ENCODE peak calls at places on chromosome 18, in four cellular contexts. One of them, this sample, is unnamed.

GRCh38 chr18:79484661-79485621 is 89.2 kb downstream of the NFATC1 start:
- DNase-seq in colonic mucosa: no peak
- DNase-seq in epithelial cell of esophagus: peak; percentile 33
- DNase-seq in fibroblast of mammary gland: peak; percentile 93
- DNase-seq in this sample: peak; percentile 96

GRCh38 chr18:55546873-55547704 is 40.9 kb downstream of the TCF4 start:
- DNase-seq in colonic mucosa: peak; percentile 20
- DNase-seq in epithelial cell of esophagus: peak; percentile 30
- DNase-seq in fibroblast of mammary gland: peak; percentile 74
- DNase-seq in this sample: peak; percentile 86

GRCh38 chr18:54717673-54718435 is 110.4 kb upstream of the RAB27B start:
- DNase-seq in colonic mucosa: no peak
- DNase-seq in epithelial cell of esophagus: peak; percentile 26
- DNase-seq in fibroblast of mammary gland: no peak
- DNase-seq in this sample: peak; percentile 40

GRCh38 chr18:3148930-3149535 is 70.7 kb downstream of the MYOM1 start:
- DNase-seq in colonic mucosa: no peak
- DNase-seq in epithelial cell of esophagus: peak; percentile 66
- DNase-seq in fibroblast of mammary gland: peak; percentile 84
- DNase-seq in this sample: no peak

GRCh38 chr18:56382541-56382940 is 255.9 kb downstream of the TXNL1 start:
- DNase-seq in colonic mucosa: no peak
- DNase-seq in epithelial cell of esophagus: no peak
- DNase-seq in fibroblast of mammary gland: no peak
- DNase-seq in this sample: peak; percentile 6

GRCh38 chr18:23115683-23116096 is 19.6 kb upstream of the CABLES1 start:
- DNase-seq in colonic mucosa: no peak
- DNase-seq in epithelial cell of esophagus: peak; percentile 94
- DNase-seq in fibroblast of mammary gland: peak; percentile 100
- DNase-seq in this sample: peak; percentile 95

GRCh38 chr18:9516437-9517064 is 41.2 kb downstream of the RALBP1 start:
- DNase-seq in colonic mucosa: no peak
- DNase-seq in epithelial cell of esophagus: peak; percentile 51
- DNase-seq in fibroblast of mammary gland: peak; percentile 59
- DNase-seq in this sample: peak; percentile 55

GRCh38 chr18:57425096-57425495 is 10.1 kb upstream of the ONECUT2 start:
- DNase-seq in colonic mucosa: no peak
- DNase-seq in epithelial cell of esophagus: no peak
- DNase-seq in fibroblast of mammary gland: no peak
- DNase-seq in this sample: no peak

GRCh38 chr18:55513199-55513598 is 74.8 kb downstream of the TCF4 start:
- DNase-seq in colonic mucosa: no peak
- DNase-seq in epithelial cell of esophagus: peak; percentile 56
- DNase-seq in fibroblast of mammary gland: peak; percentile 32
- DNase-seq in this sample: no peak

GRCh38 chr18:25726278-25726677 is 364.1 kb downstream of the SS18 start:
- DNase-seq in colonic mucosa: no peak
- DNase-seq in epithelial cell of esophagus: no peak
- DNase-seq in fibroblast of mammary gland: peak; percentile 73
- DNase-seq in this sample: peak; percentile 69

GRCh38 chr18:59820663-59821062 is 79.1 kb upstream of the PMAIP1 start:
- DNase-seq in colonic mucosa: no peak
- DNase-seq in epithelial cell of esophagus: no peak
- DNase-seq in fibroblast of mammary gland: peak; percentile 84
- DNase-seq in this sample: no peak

GRCh38 chr18:44356566-44357157 is 324.0 kb upstream of the SETBP1 start:
- DNase-seq in colonic mucosa: no peak
- DNase-seq in epithelial cell of esophagus: no peak
- DNase-seq in fibroblast of mammary gland: no peak
- DNase-seq in this sample: no peak

GRCh38 chr18:53715243-53715853 is 509.1 kb downstream of the MBD2 start:
- DNase-seq in colonic mucosa: no peak
- DNase-seq in epithelial cell of esophagus: no peak
- DNase-seq in fibroblast of mammary gland: no peak
- DNase-seq in this sample: no peak

GRCh38 chr18:63376493-63377053 is 9.6 kb upstream of the KDSR start:
- DNase-seq in colonic mucosa: no peak
- DNase-seq in epithelial cell of esophagus: peak; percentile 34
- DNase-seq in fibroblast of mammary gland: peak; percentile 84
- DNase-seq in this sample: no peak

GRCh38 chr18:22346342-22346967 is 71.3 kb downstream of the CTAGE1 start:
- DNase-seq in colonic mucosa: peak; percentile 88
- DNase-seq in epithelial cell of esophagus: peak; percentile 72
- DNase-seq in fibroblast of mammary gland: peak; percentile 79
- DNase-seq in this sample: peak; percentile 73

GRCh38 chr18:68275616-68276015 is 439.3 kb downstream of the TMX3 start:
- DNase-seq in colonic mucosa: no peak
- DNase-seq in epithelial cell of esophagus: peak; percentile 80
- DNase-seq in fibroblast of mammary gland: peak; percentile 73
- DNase-seq in this sample: peak; percentile 89

GRCh38 chr18:28961669-28962228 is 784.8 kb upstream of the CDH2 start:
- DNase-seq in colonic mucosa: no peak
- DNase-seq in epithelial cell of esophagus: peak; percentile 61
- DNase-seq in fibroblast of mammary gland: peak; percentile 43
- DNase-seq in this sample: no peak

GRCh38 chr18:22846088-22846683 is 86.9 kb upstream of the RBBP8 start:
- DNase-seq in colonic mucosa: no peak
- DNase-seq in epithelial cell of esophagus: peak; percentile 54
- DNase-seq in fibroblast of mammary gland: peak; percentile 42
- DNase-seq in this sample: no peak

GRCh38 chr18:6650063-6650462 is 79.5 kb upstream of the ARHGAP28 start:
- DNase-seq in colonic mucosa: no peak
- DNase-seq in epithelial cell of esophagus: no peak
- DNase-seq in fibroblast of mammary gland: no peak
- DNase-seq in this sample: no peak

GRCh38 chr18:519019-519879 is 18.7 kb upstream of the COLEC12 start:
- DNase-seq in colonic mucosa: no peak
- DNase-seq in epithelial cell of esophagus: no peak
- DNase-seq in fibroblast of mammary gland: peak; percentile 72
- DNase-seq in this sample: peak; percentile 49

GRCh38 chr18:3489462-3489861 is 39.5 kb downstream of the TGIF1 start:
- DNase-seq in colonic mucosa: no peak
- DNase-seq in epithelial cell of esophagus: no peak
- DNase-seq in fibroblast of mammary gland: no peak
- DNase-seq in this sample: no peak

GRCh38 chr18:3603460-3604259 is 153.7 kb downstream of the TGIF1 start:
- DNase-seq in colonic mucosa: no peak
- DNase-seq in epithelial cell of esophagus: peak; percentile 91
- DNase-seq in fibroblast of mammary gland: peak; percentile 98
- DNase-seq in this sample: peak; percentile 98

GRCh38 chr18:48996901-48997463 is 46.2 kb upstream of the SMAD7 start:
- DNase-seq in colonic mucosa: no peak
- DNase-seq in epithelial cell of esophagus: peak; percentile 59
- DNase-seq in fibroblast of mammary gland: peak; percentile 70
- DNase-seq in this sample: peak; percentile 93
- TF ChIP-seq CTCF in colonic mucosa: no peak
- TF ChIP-seq CTCF in epithelial cell of esophagus: no peak
- TF ChIP-seq CTCF in fibroblast of mammary gland: no peak
- TF ChIP-seq CTCF in this sample: peak; percentile 2

GRCh38 chr18:35634376-35634775 is 52.8 kb downstream of the GALNT1 start:
- DNase-seq in colonic mucosa: no peak
- DNase-seq in epithelial cell of esophagus: no peak
- DNase-seq in fibroblast of mammary gland: peak; percentile 39
- DNase-seq in this sample: no peak
- H3K4me3 ChIP-seq in colonic mucosa: no peak overlapping the region
- H3K4me3 ChIP-seq in epithelial cell of esophagus: no peak overlapping the region
- H3K4me3 ChIP-seq in fibroblast of mammary gland: no peak overlapping the region
- H3K4me3 ChIP-seq in this sample: no peak overlapping the region

DNA sequence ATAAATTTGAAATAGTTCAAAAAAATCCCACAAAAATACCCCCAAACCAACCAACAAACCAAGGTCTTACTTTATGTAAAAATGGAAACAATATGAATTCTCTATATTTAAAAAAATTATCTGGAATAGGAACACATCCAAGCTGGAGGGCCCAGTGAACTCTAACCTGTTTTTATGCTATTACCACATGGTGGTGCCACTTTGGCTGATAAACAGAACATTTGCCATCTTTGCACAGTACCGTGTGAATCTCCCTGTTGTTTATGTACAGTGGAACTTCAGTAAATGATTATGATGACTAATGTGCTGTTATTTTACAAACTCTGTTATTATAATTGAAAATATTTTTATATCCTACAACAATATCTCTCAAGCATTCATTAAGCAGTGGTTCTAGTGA is 145.3 kb upstream of the SMAD7 start:
- DNase-seq in colonic mucosa: no peak
- DNase-seq in epithelial cell of esophagus: no peak
- DNase-seq in fibroblast of mammary gland: no peak
- DNase-seq in this sample: no peak
- TF ChIP-seq CTCF in colonic mucosa: no peak
- TF ChIP-seq CTCF in epithelial cell of esophagus: no peak
- TF ChIP-seq CTCF in fibroblast of mammary gland: no peak
- TF ChIP-seq CTCF in this sample: no peak

DNA sequence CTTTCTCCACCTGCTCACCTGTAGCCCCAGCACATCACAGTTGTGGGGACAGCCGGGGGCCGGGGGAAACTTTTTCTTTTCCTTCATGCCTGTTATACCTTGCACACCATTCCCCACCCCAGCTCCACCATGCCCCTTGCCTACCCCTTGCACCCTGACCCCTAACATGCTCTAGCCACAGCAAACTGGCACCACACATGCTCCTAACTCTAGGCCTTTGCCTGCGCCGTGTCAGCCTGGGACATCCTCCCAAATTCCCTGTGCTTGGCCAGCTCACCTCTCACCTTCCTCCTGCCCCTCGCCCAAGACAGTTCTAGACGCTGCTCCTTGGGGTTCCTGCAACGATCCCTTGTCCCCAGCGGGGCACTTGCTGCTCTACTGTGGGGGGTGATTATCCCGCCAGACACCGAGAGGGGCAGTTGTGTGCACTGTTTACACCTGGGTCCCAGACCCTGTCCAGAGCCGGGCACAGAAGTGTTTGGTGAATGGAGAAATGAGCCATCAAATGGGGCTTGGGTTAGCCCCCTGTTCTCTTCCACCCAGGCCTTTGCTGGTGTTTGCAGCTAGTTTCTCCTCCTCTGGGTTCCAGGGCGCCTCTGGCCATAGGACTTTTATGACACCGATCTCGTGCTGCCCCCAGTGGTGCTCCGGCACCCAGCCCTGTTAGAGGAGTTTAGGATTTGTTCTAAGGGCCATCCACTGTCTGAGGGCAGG is 129.8 kb downstream of the CTIF start:
- DNase-seq in colonic mucosa: no peak
- DNase-seq in epithelial cell of esophagus: no peak
- DNase-seq in fibroblast of mammary gland: no peak
- DNase-seq in this sample: no peak
- H3K4me3 ChIP-seq in colonic mucosa: no peak overlapping the region
- H3K4me3 ChIP-seq in epithelial cell of esophagus: no peak overlapping the region
- H3K4me3 ChIP-seq in fibroblast of mammary gland: no peak overlapping the region
- H3K4me3 ChIP-seq in this sample: no peak overlapping the region

DNA sequence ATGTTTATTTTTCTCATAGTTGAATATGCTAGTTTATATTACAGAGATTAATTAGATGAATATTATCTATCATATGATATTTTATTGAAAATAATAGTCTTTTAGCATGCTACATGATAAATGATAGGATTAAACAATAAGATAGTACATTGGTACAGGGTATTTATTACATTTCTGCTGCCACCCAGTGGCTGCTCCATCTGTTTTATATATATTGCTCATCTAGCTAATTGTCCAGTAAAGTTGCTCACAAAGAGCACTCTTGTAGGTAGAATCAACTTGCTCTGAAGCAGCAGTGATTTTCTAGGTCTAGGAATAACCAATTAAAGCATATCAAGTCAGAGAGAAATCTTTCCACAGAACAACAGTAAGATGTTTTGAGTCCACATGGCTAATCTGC is 183.3 kb downstream of the ASXL3 start:
- DNase-seq in colonic mucosa: no peak
- DNase-seq in epithelial cell of esophagus: peak; percentile 45
- DNase-seq in fibroblast of mammary gland: peak; percentile 59
- DNase-seq in this sample: peak; percentile 55
- TF ChIP-seq CTCF in colonic mucosa: no peak
- TF ChIP-seq CTCF in epithelial cell of esophagus: peak; percentile 52
- TF ChIP-seq CTCF in fibroblast of mammary gland: peak; percentile 41
- TF ChIP-seq CTCF in this sample: peak; percentile 43

GRCh38 chr18:13219576-13219975 is 1.0 kb downstream of the LDLRAD4 start:
- DNase-seq in colonic mucosa: no peak
- DNase-seq in epithelial cell of esophagus: no peak
- DNase-seq in fibroblast of mammary gland: no peak
- DNase-seq in this sample: no peak

GRCh38 chr18:13219012-13219396 is 444 bp downstream of the LDLRAD4 start:
- DNase-seq in colonic mucosa: no peak
- DNase-seq in epithelial cell of esophagus: no peak
- DNase-seq in fibroblast of mammary gland: no peak
- DNase-seq in this sample: no peak

GRCh38 chr18:13217466-13217961 is 1.0 kb upstream of the LDLRAD4 start:
- DNase-seq in colonic mucosa: peak; percentile 62
- DNase-seq in epithelial cell of esophagus: peak; percentile 27
- DNase-seq in fibroblast of mammary gland: peak; percentile 7
- DNase-seq in this sample: peak; percentile 19

GRCh38 chr18:13217971-13218375 is 587 bp upstream of the LDLRAD4 start:
- DNase-seq in colonic mucosa: peak; percentile 43
- DNase-seq in epithelial cell of esophagus: no peak
- DNase-seq in fibroblast of mammary gland: no peak
- DNase-seq in this sample: no peak

GRCh38 chr18:13218376-13219011 is at the start of gene LDLRAD4:
- DNase-seq in colonic mucosa: peak; percentile 58
- DNase-seq in epithelial cell of esophagus: no peak
- DNase-seq in fibroblast of mammary gland: no peak
- DNase-seq in this sample: no peak
- H3K4me3 ChIP-seq in colonic mucosa: peak within 1 kb of the TSS; percentile 86
- H3K4me3 ChIP-seq in epithelial cell of esophagus: no peak within 1 kb of the TSS
- H3K4me3 ChIP-seq in fibroblast of mammary gland: no peak within 1 kb of the TSS
- H3K4me3 ChIP-seq in this sample: peak within 1 kb of the TSS; percentile 23

GRCh38 chr18:48029296-48029986 is 99.0 kb upstream of the SMAD2 start:
- DNase-seq in colonic mucosa: no peak
- DNase-seq in epithelial cell of esophagus: no peak
- DNase-seq in fibroblast of mammary gland: no peak
- DNase-seq in this sample: no peak

GRCh38 chr18:48032876-48033769 is 102.7 kb upstream of the SMAD2 start:
- DNase-seq in colonic mucosa: no peak
- DNase-seq in epithelial cell of esophagus: peak; percentile 77
- DNase-seq in fibroblast of mammary gland: peak; percentile 72
- DNase-seq in this sample: peak; percentile 65

GRCh38 chr18:48031641-48032040 is 101.2 kb upstream of the SMAD2 start:
- DNase-seq in colonic mucosa: no peak
- DNase-seq in epithelial cell of esophagus: no peak
- DNase-seq in fibroblast of mammary gland: no peak
- DNase-seq in this sample: no peak

GRCh38 chr18:48028716-48029115 is 98.3 kb upstream of the SMAD2 start:
- DNase-seq in colonic mucosa: no peak
- DNase-seq in epithelial cell of esophagus: peak; percentile 62
- DNase-seq in fibroblast of mammary gland: no peak
- DNase-seq in this sample: no peak

DNA sequence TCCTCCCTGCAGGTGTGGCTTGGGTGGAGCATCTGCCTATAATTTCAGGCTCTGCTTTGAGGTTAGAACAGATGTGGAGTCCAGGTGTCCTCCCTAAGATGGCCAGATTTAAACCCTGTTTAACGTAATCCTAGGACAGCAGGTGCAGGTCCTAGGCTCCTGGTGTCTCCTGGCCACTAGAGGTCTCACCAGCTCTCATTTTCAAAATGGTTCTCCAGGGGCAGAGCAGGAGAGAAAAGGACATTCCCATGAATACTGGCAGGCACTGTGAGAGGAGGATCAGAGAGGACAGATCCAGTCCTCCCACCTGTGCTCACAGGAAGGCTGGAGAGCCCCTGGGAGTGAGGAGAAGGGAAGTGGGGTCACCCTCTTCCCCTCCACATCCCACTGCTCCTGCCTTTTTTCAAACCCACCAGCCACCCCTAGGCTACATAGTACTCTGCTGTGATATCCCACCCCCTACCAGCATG is 100.6 kb upstream of the SMAD2 start:
- DNase-seq in colonic mucosa: peak; percentile 73
- DNase-seq in epithelial cell of esophagus: peak; percentile 73
- DNase-seq in fibroblast of mammary gland: peak; percentile 60
- DNase-seq in this sample: peak; percentile 42
- TF ChIP-seq CTCF in colonic mucosa: peak; percentile 61
- TF ChIP-seq CTCF in epithelial cell of esophagus: peak; percentile 86
- TF ChIP-seq CTCF in fibroblast of mammary gland: peak; percentile 83
- TF ChIP-seq CTCF in this sample: peak; percentile 85